ENCODE peak calls at places on chromosomes 13 and 19, in six cellular contexts. One of them, this sample, is unnamed.

GRCh38 chr19:10544242-10544752 is 593 bp downstream of the ATG4D start:
- DNase-seq in CD8-positive, alpha-beta T cell: no peak
- DNase-seq in prostate gland: no peak
- DNase-seq in heart left ventricle: no peak
- DNase-seq in cardiac fibroblast: no peak
- DNase-seq in heart right ventricle: no peak
- DNase-seq in this sample: peak

GRCh38 chr19:19406878-19407639 is 1.6 kb downstream of the GATAD2A start:
- DNase-seq in CD8-positive, alpha-beta T cell: no peak
- DNase-seq in prostate gland: peak
- DNase-seq in heart left ventricle: no peak
- DNase-seq in cardiac fibroblast: peak
- DNase-seq in heart right ventricle: no peak
- DNase-seq in this sample: peak

GRCh38 chr13:48165727-48166126 is 67.3 kb upstream of the ITM2B start:
- DNase-seq in CD8-positive, alpha-beta T cell: no peak
- DNase-seq in prostate gland: no peak
- DNase-seq in heart left ventricle: no peak
- DNase-seq in cardiac fibroblast: no peak
- DNase-seq in heart right ventricle: no peak
- DNase-seq in this sample: no peak

GRCh38 chr19:11174336-11174735 is 18.8 kb upstream of the SPC24 start:
- DNase-seq in CD8-positive, alpha-beta T cell: no peak
- DNase-seq in prostate gland: no peak
- DNase-seq in heart left ventricle: no peak
- DNase-seq in cardiac fibroblast: no peak
- DNase-seq in heart right ventricle: no peak
- DNase-seq in this sample: no peak

GRCh38 chr19:33755314-33756020 is 41.2 kb upstream of the KCTD15 start:
- DNase-seq in CD8-positive, alpha-beta T cell: no peak
- DNase-seq in prostate gland: no peak
- DNase-seq in heart left ventricle: no peak
- DNase-seq in cardiac fibroblast: no peak
- DNase-seq in heart right ventricle: no peak
- DNase-seq in this sample: no peak

GRCh38 chr13:58792854-58793253 is 1161.3 kb downstream of the PCDH17 start:
- DNase-seq in CD8-positive, alpha-beta T cell: no peak
- DNase-seq in prostate gland: no peak
- DNase-seq in heart left ventricle: no peak
- DNase-seq in cardiac fibroblast: no peak
- DNase-seq in heart right ventricle: no peak
- DNase-seq in this sample: no peak

GRCh38 chr19:33440682-33441081 is 67.2 kb downstream of the CEBPG start:
- DNase-seq in CD8-positive, alpha-beta T cell: no peak
- DNase-seq in prostate gland: no peak
- DNase-seq in heart left ventricle: no peak
- DNase-seq in cardiac fibroblast: no peak
- DNase-seq in heart right ventricle: no peak
- DNase-seq in this sample: no peak

GRCh38 chr13:95571941-95572340 is 19.4 kb downstream of the CLDN10 start:
- DNase-seq in CD8-positive, alpha-beta T cell: no peak
- DNase-seq in prostate gland: no peak
- DNase-seq in heart left ventricle: no peak
- DNase-seq in cardiac fibroblast: no peak
- DNase-seq in heart right ventricle: no peak
- DNase-seq in this sample: no peak

GRCh38 chr19:28737021-28737525 is 475.9 kb downstream of the UQCRFS1 start:
- DNase-seq in CD8-positive, alpha-beta T cell: no peak
- DNase-seq in prostate gland: no peak
- DNase-seq in heart left ventricle: no peak
- DNase-seq in cardiac fibroblast: peak
- DNase-seq in heart right ventricle: no peak
- DNase-seq in this sample: peak

GRCh38 chr19:5999693-6000092 is 21.8 kb upstream of the RANBP3 start:
- DNase-seq in CD8-positive, alpha-beta T cell: no peak
- DNase-seq in prostate gland: no peak
- DNase-seq in heart left ventricle: no peak
- DNase-seq in cardiac fibroblast: no peak
- DNase-seq in heart right ventricle: no peak
- DNase-seq in this sample: no peak

GRCh38 chr19:5996102-5996501 is 18.2 kb upstream of the RANBP3 start:
- DNase-seq in CD8-positive, alpha-beta T cell: no peak
- DNase-seq in prostate gland: no peak
- DNase-seq in heart left ventricle: no peak
- DNase-seq in cardiac fibroblast: no peak
- DNase-seq in heart right ventricle: no peak
- DNase-seq in this sample: no peak

GRCh38 chr19:5995606-5996005 is 17.7 kb upstream of the RANBP3 start:
- DNase-seq in CD8-positive, alpha-beta T cell: no peak
- DNase-seq in prostate gland: no peak
- DNase-seq in heart left ventricle: no peak
- DNase-seq in cardiac fibroblast: no peak
- DNase-seq in heart right ventricle: no peak
- DNase-seq in this sample: no peak

GRCh38 chr19:5996598-5997320 is 18.8 kb upstream of the RANBP3 start:
- DNase-seq in CD8-positive, alpha-beta T cell: no peak
- DNase-seq in prostate gland: no peak
- DNase-seq in heart left ventricle: no peak
- DNase-seq in cardiac fibroblast: no peak
- DNase-seq in heart right ventricle: no peak
- DNase-seq in this sample: no peak

GRCh38 chr19:5997371-5997770 is 19.4 kb upstream of the RANBP3 start:
- DNase-seq in CD8-positive, alpha-beta T cell: no peak
- DNase-seq in prostate gland: no peak
- DNase-seq in heart left ventricle: no peak
- DNase-seq in cardiac fibroblast: no peak
- DNase-seq in heart right ventricle: no peak
- DNase-seq in this sample: no peak
- TF ChIP-seq CTCF in CD8-positive, alpha-beta T cell: no peak
- TF ChIP-seq CTCF in prostate gland: no peak
- TF ChIP-seq CTCF in heart left ventricle: no peak
- TF ChIP-seq CTCF in cardiac fibroblast: peak
- TF ChIP-seq CTCF in heart right ventricle: no peak
- TF ChIP-seq CTCF in this sample: no peak

GRCh38 chr19:1621574-1621973 is 16.3 kb upstream of the UQCR11 start:
- DNase-seq in CD8-positive, alpha-beta T cell: no peak
- DNase-seq in prostate gland: no peak
- DNase-seq in heart left ventricle: no peak
- DNase-seq in cardiac fibroblast: no peak
- DNase-seq in heart right ventricle: no peak
- DNase-seq in this sample: no peak
- H3K4me3 ChIP-seq in CD8-positive, alpha-beta T cell: no peak
- H3K4me3 ChIP-seq in prostate gland: no peak
- H3K4me3 ChIP-seq in heart left ventricle: no peak
- H3K4me3 ChIP-seq in cardiac fibroblast: no peak
- H3K4me3 ChIP-seq in heart right ventricle: no peak
- H3K4me3 ChIP-seq in this sample: no peak

DNA sequence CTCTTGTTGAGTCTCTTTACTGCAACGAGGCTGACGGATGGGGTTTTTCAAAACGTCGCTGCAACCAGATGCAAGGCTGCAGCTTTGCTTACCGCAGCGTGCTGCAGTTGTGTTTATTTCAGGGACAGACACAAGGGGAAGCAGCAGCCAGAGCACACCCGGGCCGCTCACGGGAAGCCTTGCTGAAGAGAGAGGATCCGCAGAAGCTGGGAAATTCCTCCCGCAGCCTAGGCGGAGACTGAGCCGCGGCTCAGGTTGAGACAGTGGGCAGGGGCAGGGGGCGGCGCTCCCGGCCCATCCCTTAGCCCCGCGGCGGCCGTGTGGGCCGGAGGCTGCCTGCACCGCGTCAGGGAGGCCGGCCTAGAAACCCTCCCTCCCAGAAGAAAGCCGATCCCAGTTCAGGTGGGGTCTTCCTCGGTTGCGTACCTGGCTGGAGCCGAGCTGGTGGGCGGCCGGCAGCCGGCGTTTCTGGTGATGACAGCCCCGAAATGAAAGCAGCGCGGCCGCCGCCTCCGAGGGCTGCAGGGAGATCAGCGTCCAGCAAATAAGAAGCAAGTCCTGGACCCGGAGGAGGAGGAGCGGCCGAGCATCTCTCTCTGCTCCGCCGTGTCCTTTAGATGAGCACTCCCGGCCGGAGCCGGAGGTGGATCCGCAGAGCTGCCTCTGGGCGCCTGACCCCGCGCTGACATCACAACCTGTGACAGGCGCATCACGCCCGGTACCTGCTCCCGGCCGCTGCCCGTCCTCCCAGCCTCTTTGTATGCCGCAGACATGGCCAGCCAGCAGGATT is at the start of gene FRY:
- DNase-seq in CD8-positive, alpha-beta T cell: peak
- DNase-seq in prostate gland: peak
- DNase-seq in heart left ventricle: peak
- DNase-seq in cardiac fibroblast: peak
- DNase-seq in heart right ventricle: peak
- DNase-seq in this sample: peak
- TF ChIP-seq CTCF in CD8-positive, alpha-beta T cell: no peak
- TF ChIP-seq CTCF in prostate gland: no peak
- TF ChIP-seq CTCF in heart left ventricle: peak
- TF ChIP-seq CTCF in cardiac fibroblast: peak
- TF ChIP-seq CTCF in heart right ventricle: no peak
- TF ChIP-seq CTCF in this sample: peak

GRCh38 chr13:110503979-110504499 is 57.5 kb downstream of the RAB20 start:
- DNase-seq in CD8-positive, alpha-beta T cell: no peak
- DNase-seq in prostate gland: no peak
- DNase-seq in heart left ventricle: no peak
- DNase-seq in cardiac fibroblast: no peak
- DNase-seq in heart right ventricle: no peak
- DNase-seq in this sample: no peak
- H3K4me3 ChIP-seq in CD8-positive, alpha-beta T cell: no peak
- H3K4me3 ChIP-seq in prostate gland: no peak
- H3K4me3 ChIP-seq in heart left ventricle: no peak
- H3K4me3 ChIP-seq in cardiac fibroblast: no peak
- H3K4me3 ChIP-seq in heart right ventricle: no peak
- H3K4me3 ChIP-seq in this sample: no peak

GRCh38 chr13:24995225-24995804 is 100.6 kb upstream of the PABPC3 start:
- DNase-seq in CD8-positive, alpha-beta T cell: peak
- DNase-seq in prostate gland: peak
- DNase-seq in heart left ventricle: peak
- DNase-seq in cardiac fibroblast: peak
- DNase-seq in heart right ventricle: no peak
- DNase-seq in this sample: peak
- TF ChIP-seq CTCF in CD8-positive, alpha-beta T cell: peak
- TF ChIP-seq CTCF in prostate gland: peak
- TF ChIP-seq CTCF in heart left ventricle: peak
- TF ChIP-seq CTCF in cardiac fibroblast: peak
- TF ChIP-seq CTCF in heart right ventricle: peak
- TF ChIP-seq CTCF in this sample: peak